ENCODE peak calls at places on chromosomes 2 and 18, in five cellular contexts. One of them, this sample, is unnamed.

GRCh38 chr2:31384771-31385276 is 29.7 kb downstream of the XDH start:
- DNase-seq in psoas muscle: no peak
- DNase-seq in sigmoid colon: no peak
- DNase-seq in CD8-positive, alpha-beta memory T cell: no peak
- DNase-seq in left ventricle myocardium superior: no peak
- DNase-seq in this sample: no peak

GRCh38 chr2:64259301-64259700 is 115.1 kb upstream of the PELI1 start:
- DNase-seq in psoas muscle: no peak
- DNase-seq in sigmoid colon: no peak
- DNase-seq in CD8-positive, alpha-beta memory T cell: no peak
- DNase-seq in left ventricle myocardium superior: peak; percentile 72
- DNase-seq in this sample: peak; percentile 69

GRCh38 chr2:176087330-176088047 is 3.7 kb upstream of the EVX2 start:
- DNase-seq in psoas muscle: no peak
- DNase-seq in sigmoid colon: no peak
- DNase-seq in CD8-positive, alpha-beta memory T cell: no peak
- DNase-seq in left ventricle myocardium superior: no peak
- DNase-seq in this sample: no peak

GRCh38 chr18:9782073-9782857 is 74.2 kb downstream of the RAB31 start:
- DNase-seq in psoas muscle: no peak
- DNase-seq in sigmoid colon: no peak
- DNase-seq in CD8-positive, alpha-beta memory T cell: no peak
- DNase-seq in left ventricle myocardium superior: no peak
- DNase-seq in this sample: no peak

GRCh38 chr2:120289221-120289906 is 36.7 kb downstream of the RALB start:
- DNase-seq in psoas muscle: no peak
- DNase-seq in sigmoid colon: no peak
- DNase-seq in CD8-positive, alpha-beta memory T cell: no peak
- DNase-seq in left ventricle myocardium superior: no peak
- DNase-seq in this sample: no peak

GRCh38 chr2:129945557-129945956 is 33.9 kb upstream of the RAB6C start:
- DNase-seq in psoas muscle: no peak
- DNase-seq in sigmoid colon: no peak
- DNase-seq in CD8-positive, alpha-beta memory T cell: no peak
- DNase-seq in left ventricle myocardium superior: no peak
- DNase-seq in this sample: no peak

GRCh38 chr2:230738391-230738811 is 25.8 kb downstream of the CAB39 start:
- DNase-seq in psoas muscle: no peak
- DNase-seq in sigmoid colon: no peak
- DNase-seq in CD8-positive, alpha-beta memory T cell: no peak
- DNase-seq in left ventricle myocardium superior: no peak
- DNase-seq in this sample: no peak

GRCh38 chr2:189115126-189115525 is 64.4 kb downstream of the COL5A2 start:
- DNase-seq in psoas muscle: no peak
- DNase-seq in sigmoid colon: no peak
- DNase-seq in CD8-positive, alpha-beta memory T cell: no peak
- DNase-seq in left ventricle myocardium superior: no peak
- DNase-seq in this sample: no peak

GRCh38 chr18:71431171-71431570 is 1113.0 kb downstream of the CBLN2 start:
- DNase-seq in psoas muscle: no peak
- DNase-seq in sigmoid colon: no peak
- DNase-seq in CD8-positive, alpha-beta memory T cell: no peak
- DNase-seq in left ventricle myocardium superior: no peak
- DNase-seq in this sample: no peak

GRCh38 chr2:15640291-15640711 is 48.6 kb downstream of the DDX1 start:
- DNase-seq in psoas muscle: no peak
- DNase-seq in sigmoid colon: no peak
- DNase-seq in CD8-positive, alpha-beta memory T cell: no peak
- DNase-seq in left ventricle myocardium superior: no peak
- DNase-seq in this sample: no peak

This sample was measured in left ventricle myocardium inferior.